ENCODE peak calls at places on chromosomes 6 and 20, in six cellular contexts. T is A673, A is prostate gland, O is keratinocyte, W is SK-N-SH, N is tibial nerve. Q is an unnamed sample. For H3K4me1, the result is how much of the 10 kb centered on the place peaks cover.

GRCh38 chr6:21887301-21888185 is 294.0 kb downstream of the SOX4 start:
- DNase-seq in T (no peak), A (peak), O (no peak), W (no peak), N (no peak), Q (peak)

GRCh38 chr6:20118877-20119276 is 93.4 kb downstream of the MBOAT1 start:
- DNase-seq in T (no peak), A (no peak), O (no peak), W (no peak), N (no peak), Q (no peak)

GRCh38 chr6:169935348-169935718 is 183.9 kb downstream of the ERMARD start:
- DNase-seq in T (no peak), A (no peak), O (no peak), W (no peak), N (no peak), Q (peak)

GRCh38 chr6:29557320-29557719 is 2.2 kb downstream of the UBD start:
- DNase-seq in T (no peak), A (no peak), O (no peak), W (no peak), N (no peak), Q (no peak)

GRCh38 chr6:24981385-24981758 is 45.6 kb upstream of the RIPOR2 start:
- DNase-seq in T (peak), A (no peak), O (no peak), W (no peak), N (no peak), Q (no peak)

GRCh38 chr6:37092851-37093727 is 76.9 kb upstream of the PIM1 start:
- DNase-seq in T (no peak), A (no peak), O (no peak), W (no peak), N (no peak), Q (no peak)

GRCh38 chr6:114936060-114936459 is 593.2 kb upstream of the HS3ST5 start:
- DNase-seq in T (no peak), A (no peak), O (no peak), W (no peak), N (no peak), Q (no peak)

GRCh38 chr6:126060400-126060799 is 74.1 kb downstream of the TRMT11 start:
- DNase-seq in T (no peak), A (no peak), O (no peak), W (no peak), N (no peak), Q (no peak)

GRCh38 chr20:23286346-23286745 is 64.2 kb upstream of the NXT1 start:
- DNase-seq in T (no peak), A (no peak), O (no peak), W (no peak), N (no peak), Q (no peak)

GRCh38 chr20:22098451-22098850 is 393.0 kb downstream of the PAX1 start:
- DNase-seq in T (no peak), A (no peak), O (no peak), W (no peak), N (no peak), Q (no peak)

GRCh38 chr6:14533446-14533845 is 415.9 kb downstream of the CD83 start:
- DNase-seq in T (no peak), A (no peak), O (no peak), W (no peak), N (no peak), Q (no peak)

DNA sequence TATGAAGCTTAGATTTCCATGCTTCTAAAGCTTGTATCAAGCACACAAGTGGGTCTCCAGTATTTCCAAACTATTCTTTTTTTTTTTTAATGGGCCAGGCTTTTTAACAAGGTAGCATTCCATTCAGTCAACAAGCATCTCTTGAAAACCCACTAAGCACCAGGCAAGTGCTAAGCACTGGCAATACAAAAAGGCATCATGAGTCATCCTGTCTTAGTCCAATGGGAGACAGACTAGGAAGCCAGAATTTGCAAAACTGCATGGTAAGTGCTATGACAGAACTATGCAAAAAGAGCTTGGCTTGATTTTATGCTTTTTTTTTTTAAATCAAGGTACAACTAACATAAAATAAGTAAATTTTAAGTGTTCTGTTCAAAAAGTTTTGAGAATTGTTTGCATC is 109.3 kb upstream of the DST start:
- DNase-seq in T (peak), A (no peak), O (no peak), W (no peak), N (no peak), Q (no peak)
- H3K4me1 ChIP-seq in T (under half), A (under half), O (under half), W (half or more), N (under half), Q (under half)

GRCh38 chr6:140752234-140752633 is 1377.8 kb upstream of the CITED2 start:
- DNase-seq in T (no peak), A (no peak), O (no peak), W (no peak), N (no peak), Q (no peak)
- H3K4me1 ChIP-seq in T (under half), A (under half), O (under half), W (under half), N (under half), Q (under half)

GRCh38 chr6:158782432-158783166 is 36.6 kb downstream of the EZR start:
- DNase-seq in T (no peak), A (no peak), O (no peak), W (no peak), N (no peak), Q (no peak)
- H3K4me1 ChIP-seq in T (under half), A (under half), O (half or more), W (under half), N (under half), Q (under half)

DNA sequence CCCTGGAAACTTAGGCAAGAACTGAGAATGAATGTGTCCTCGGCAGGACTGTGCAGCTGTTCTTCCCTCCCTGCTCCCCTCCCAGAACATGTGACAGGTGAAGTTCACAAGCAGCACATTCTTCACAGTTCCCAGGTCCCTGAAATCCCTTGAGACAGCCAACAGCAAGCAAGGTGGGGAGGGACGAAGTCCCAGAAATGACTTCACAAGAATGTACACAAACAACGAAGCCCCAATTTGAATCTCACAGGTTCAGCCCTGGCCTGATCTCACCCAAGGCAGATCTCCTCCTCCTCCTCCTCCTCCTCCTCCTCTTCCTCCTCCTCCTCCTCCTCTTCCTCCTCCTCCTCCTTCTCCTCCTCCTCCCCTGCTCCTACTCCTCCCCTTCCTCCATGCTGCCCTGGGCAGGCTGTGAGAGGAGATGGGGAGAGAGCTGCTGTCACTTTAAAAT is 32.4 kb downstream of the WRNIP1 start:
- DNase-seq in T (no peak), A (no peak), O (no peak), W (no peak), N (no peak), Q (peak)
- H3K4me1 ChIP-seq in T (under half), A (under half), O (under half), W (under half), N (under half), Q (under half)

GRCh38 chr20:11544029-11544678 is 373.5 kb upstream of the BTBD3 start:
- DNase-seq in T (peak), A (peak), O (no peak), W (peak), N (peak), Q (peak)
- H3K4me1 ChIP-seq in T (under half), A (under half), O (under half), W (under half), N (under half), Q (under half)

GRCh38 chr6:111664565-111665039 is 58.9 kb upstream of the TRAF3IP2 start:
- DNase-seq in T (no peak), A (no peak), O (no peak), W (no peak), N (no peak), Q (no peak)
- H3K4me1 ChIP-seq in T (under half), A (under half), O (under half), W (under half), N (under half), Q (under half)

DNA sequence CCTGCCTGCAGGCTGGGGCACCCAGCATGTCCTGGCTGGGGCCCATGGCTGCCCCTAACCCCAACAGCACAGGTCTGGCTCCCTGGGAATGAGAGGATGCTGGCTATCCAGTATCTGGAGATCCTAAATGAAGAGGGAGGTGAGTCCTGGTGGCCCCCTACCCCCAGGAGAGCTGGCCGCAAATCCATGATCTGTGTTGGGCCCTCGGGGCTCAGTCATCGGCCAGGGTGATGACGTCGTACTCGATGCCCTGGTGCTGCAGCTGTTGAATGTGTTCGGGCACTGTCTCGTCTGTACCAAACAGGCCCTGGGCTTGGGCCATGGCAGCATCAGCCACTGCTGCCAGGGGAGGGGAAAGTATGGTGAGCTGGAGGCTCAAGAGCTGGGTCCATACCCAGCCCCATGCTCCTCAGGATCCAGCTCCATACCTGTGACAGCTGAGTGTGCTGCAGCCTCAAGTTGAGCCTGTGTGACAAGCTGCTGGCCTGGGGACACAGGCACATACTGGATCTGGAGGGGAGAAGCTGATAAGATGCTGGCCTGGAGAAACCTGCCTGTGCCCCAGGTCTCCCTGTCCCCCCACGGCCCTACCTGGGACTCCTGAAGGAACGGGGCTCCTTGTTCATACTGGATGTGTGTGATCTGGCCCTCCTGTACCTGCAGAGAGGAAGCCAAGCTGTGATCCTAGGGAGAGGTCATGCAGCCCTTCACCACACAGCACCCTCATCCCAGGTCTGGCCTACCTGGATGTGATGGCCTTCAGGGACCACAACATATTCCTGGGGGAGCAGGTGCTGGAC is 14.5 kb downstream of the PCIF1 start:
- DNase-seq in T (no peak), A (no peak), O (no peak), W (no peak), N (no peak), Q (peak)
- H3K4me1 ChIP-seq in T (under half), A (under half), O (under half), W (under half), N (under half), Q (under half)

GRCh38 chr6:152167639-152168603 is 360.4 kb downstream of the ESR1 start:
- DNase-seq in T (no peak), A (no peak), O (no peak), W (no peak), N (no peak), Q (no peak)
- H3K4me1 ChIP-seq in T (under half), A (under half), O (under half), W (under half), N (under half), Q (under half)